ENCODE peak calls at places on chromosomes 3 and 15, in four cellular contexts. X is GM20000, C is anterior cingulate cortex, Q is right cardiac atrium. T is an unnamed sample.

GRCh38 chr3:62013931-62014330 is 359.4 kb downstream of the FEZF2 start:
- DNase-seq in X (no peak), C (no peak), Q (no peak), T (no peak)

GRCh38 chr3:122576174-122576940 is 1.1 kb upstream of the PARP15 start:
- DNase-seq in X (peak; percentile 84), C (no peak), Q (no peak), T (no peak)

GRCh38 chr3:188578579-188579363 is 424.8 kb downstream of the LPP start:
- DNase-seq in X (no peak), C (no peak), Q (peak; percentile 82), T (peak; percentile 36)

GRCh38 chr15:60840703-60841411 is 361.9 kb upstream of the ICE2 start:
- DNase-seq in X (no peak), C (no peak), Q (no peak), T (no peak)

GRCh38 chr3:127336086-127336485 is 48.2 kb upstream of the PRR20G start:
- DNase-seq in X (no peak), C (no peak), Q (no peak), T (no peak)

GRCh38 chr3:155202626-155203025 is 90.9 kb downstream of the STRIT1 start:
- DNase-seq in X (no peak), C (no peak), Q (no peak), T (no peak)

GRCh38 chr3:33718595-33718907 is 497 bp upstream of the CLASP2 start:
- DNase-seq in X (no peak), C (no peak), Q (no peak), T (no peak)

GRCh38 chr3:141255864-141256263 is 24.2 kb downstream of the PXYLP1 start:
- DNase-seq in X (no peak), C (no peak), Q (no peak), T (peak; percentile 54)

GRCh38 chr3:127903596-127903995 is 11.4 kb upstream of the KBTBD12 start:
- DNase-seq in X (no peak), C (no peak), Q (no peak), T (no peak)

GRCh38 chr15:63329567-63330350 is 51.9 kb downstream of the CA12 start:
- DNase-seq in X (no peak), C (no peak), Q (no peak), T (no peak)

GRCh38 chr3:194633349-194634004 is at the start of gene TMEM44:
- DNase-seq in X (peak; percentile 95), C (no peak), Q (peak; percentile 91), T (peak; percentile 87)

GRCh38 chr15:53836618-53837017 is 77.2 kb upstream of the WDR72 start:
- DNase-seq in X (no peak), C (no peak), Q (no peak), T (no peak)

GRCh38 chr15:65069179-65069578 is 1.4 kb upstream of the RASL12 start:
- DNase-seq in X (no peak), C (no peak), Q (peak; percentile 80), T (no peak)

GRCh38 chr3:63934484-63934883 is 22.3 kb upstream of the SCAANT1 start:
- DNase-seq in X (no peak), C (no peak), Q (no peak), T (no peak)

GRCh38 chr15:42577514-42578031 is 2.2 kb downstream of the STARD9 start:
- DNase-seq in X (peak; percentile 63), C (no peak), Q (no peak), T (peak; percentile 30)

GRCh38 chr15:57806003-57806402 is 99.5 kb downstream of the POLR2M start:
- DNase-seq in X (no peak), C (no peak), Q (no peak), T (no peak)

GRCh38 chr3:113629941-113630340 is 66.5 kb downstream of the USF3 start:
- DNase-seq in X (no peak), C (no peak), Q (no peak), T (no peak)

GRCh38 chr15:89998923-89999675 is 2.0 kb upstream of the ZNF710 start:
- DNase-seq in X (no peak), C (no peak), Q (no peak), T (no peak)

GRCh38 chr15:53962646-53963561 is 15.3 kb upstream of the UNC13C start:
- DNase-seq in X (no peak), C (no peak), Q (peak; percentile 46), T (no peak)

GRCh38 chr3:16060358-16060852 is 114.1 kb upstream of the GALNT15 start:
- DNase-seq in X (no peak), C (no peak), Q (no peak), T (peak; percentile 100)

GRCh38 chr3:135231646-135232625 is 436.9 kb downstream of the EPHB1 start:
- DNase-seq in X (no peak), C (no peak), Q (no peak), T (no peak)

GRCh38 chr3:177753498-177754155 is 556.3 kb upstream of the TBL1XR1 start:
- DNase-seq in X (no peak), C (no peak), Q (peak; percentile 81), T (no peak)

GRCh38 chr3:111073186-111073585 is 1.6 kb downstream of the NECTIN3 start:
- DNase-seq in X (no peak), C (no peak), Q (no peak), T (peak; percentile 8)